ENCODE peak calls at places on chromosome 11, in eight cellular contexts. S is IMR-90; H is activated CD8-positive, alpha-beta T cell treated with anti-CD3 and anti-CD28 coated beads for 36 hours; R is lung; B is cardiac fibroblast; Z is fibroblast of the aortic adventitia; E is neural crest cell; N is OCI-LY7. U is an unnamed sample.

GRCh38 chr11:131664811-131665210 is 294.4 kb downstream of the NTM start:
- DNase-seq in B (no peak), Z (no peak), S (no peak), E (no peak), R (no peak), H (no peak), N (no peak), U (no peak)

GRCh38 chr11:72241290-72241781 is 2.6 kb downstream of the PHOX2A start:
- DNase-seq in R (no peak), S (no peak), H (no peak), E (no peak), N (no peak), B (no peak), Z (no peak), U (peak; percentile 45)

GRCh38 chr11:85913486-85913885 is 58.3 kb downstream of the CCDC83 start:
- DNase-seq in S (no peak), R (no peak), Z (no peak), B (no peak), H (no peak), E (no peak), N (no peak), U (no peak)

GRCh38 chr11:64695548-64695947 is 27.4 kb downstream of the NRXN2 start:
- DNase-seq in B (no peak), E (no peak), R (no peak), H (no peak), N (no peak), S (no peak), Z (no peak), U (no peak)

GRCh38 chr11:23370580-23371275 is 510.5 kb upstream of the CCDC179 start:
- DNase-seq in S (peak; percentile 10), R (no peak), H (no peak), Z (no peak), E (no peak), N (no peak), B (no peak), U (no peak)

GRCh38 chr11:119605137-119605675 is 123.8 kb downstream of the NECTIN1 start:
- DNase-seq in N (no peak), B (no peak), H (no peak), R (no peak), Z (no peak), E (no peak), S (no peak), U (no peak)

GRCh38 chr11:32895471-32895870 is 2.9 kb downstream of the QSER1 start:
- DNase-seq in H (no peak), S (no peak), B (no peak), Z (no peak), R (no peak), E (no peak), N (no peak), U (no peak)

GRCh38 chr11:120601566-120601965 is 90.0 kb downstream of the GRIK4 start:
- DNase-seq in Z (no peak), B (peak; percentile 23), H (no peak), R (no peak), E (no peak), N (no peak), S (peak; percentile 55), U (no peak)

GRCh38 chr11:95920460-95921105 is 3.3 kb downstream of the MTMR2 start:
- DNase-seq in Z (peak; percentile 41), H (no peak), B (peak; percentile 19), S (peak; percentile 42), E (no peak), N (no peak), R (no peak), U (no peak)

GRCh38 chr11:35500744-35501143 is 24.7 kb downstream of the PAMR1 start:
- DNase-seq in B (no peak), R (no peak), H (no peak), E (no peak), N (no peak), S (peak; percentile 59), Z (no peak), U (no peak)

DNA sequence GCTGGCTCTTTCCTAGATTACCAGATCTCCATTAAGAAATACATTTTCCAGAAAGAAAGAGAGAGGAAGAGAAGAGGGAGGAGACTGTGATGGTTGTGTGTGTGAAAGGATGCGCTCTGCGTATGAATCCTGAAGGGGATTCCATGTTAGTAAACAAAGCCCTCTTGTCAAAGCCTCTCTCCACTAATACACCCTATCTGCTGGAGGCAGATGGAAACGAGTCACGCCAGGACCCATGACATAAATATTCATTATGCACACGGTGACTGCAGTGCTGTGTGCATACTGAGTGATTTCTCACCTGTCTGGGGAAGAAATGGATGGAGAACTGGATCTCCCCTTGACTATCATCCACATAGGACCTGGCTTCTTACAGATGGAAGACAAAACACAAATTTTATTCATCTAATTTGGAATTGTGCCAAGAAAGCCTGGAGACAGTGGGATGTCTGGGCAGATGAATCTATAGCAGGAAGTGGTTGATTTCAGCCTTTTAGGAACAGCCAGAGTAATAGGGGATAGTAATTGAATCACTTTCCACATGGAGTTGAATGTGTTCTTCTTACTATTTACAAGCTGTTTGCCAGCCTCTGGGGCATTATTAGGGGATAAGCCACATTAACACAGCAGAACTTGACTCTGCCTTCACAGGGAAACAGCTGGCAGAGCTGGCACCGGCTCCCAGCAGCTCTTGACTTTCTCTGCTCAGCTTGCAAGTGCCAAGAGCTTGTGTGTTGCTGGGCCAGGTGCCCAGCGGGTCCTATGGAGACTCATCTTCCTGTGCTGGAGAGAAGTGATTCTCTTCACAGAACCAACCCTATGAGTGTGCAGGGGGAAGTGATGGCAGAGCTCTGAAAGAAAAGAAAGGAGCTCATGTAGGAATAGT is 9.0 kb downstream of the MTNR1B start:
- DNase-seq in H (no peak), E (no peak), B (peak; percentile 10), S (peak; percentile 44), R (no peak), N (no peak), Z (no peak), U (no peak)
- TF ChIP-seq CTCF in H (no peak), E (no peak), B (no peak), S (no peak), R (no peak), N (no peak), Z (no peak), U (no peak)

GRCh38 chr11:7450836-7451235 is 34.5 kb upstream of the OLFML1 start:
- DNase-seq in B (no peak), Z (peak; percentile 6), H (no peak), N (no peak), E (no peak), S (no peak), R (no peak), U (no peak)

GRCh38 chr11:7449841-7450214 is 35.5 kb upstream of the OLFML1 start:
- DNase-seq in R (no peak), H (no peak), S (no peak), E (no peak), B (no peak), N (no peak), Z (no peak), U (no peak)

GRCh38 chr11:7451520-7451919 is 33.8 kb upstream of the OLFML1 start:
- DNase-seq in Z (no peak), N (no peak), R (no peak), H (no peak), S (no peak), E (no peak), B (no peak), U (no peak)

GRCh38 chr11:7449196-7449840 is 36.0 kb upstream of the OLFML1 start:
- DNase-seq in B (no peak), S (no peak), H (no peak), R (no peak), Z (no peak), N (no peak), E (no peak), U (no peak)

GRCh38 chr11:7448126-7448525 is 37.2 kb upstream of the OLFML1 start:
- DNase-seq in B (no peak), E (no peak), S (no peak), N (no peak), R (no peak), H (no peak), Z (no peak), U (no peak)
- TF ChIP-seq CTCF in B (no peak), E (no peak), S (no peak), N (peak; percentile 56), R (no peak), H (no peak), Z (no peak), U (peak; percentile 13)

DNA sequence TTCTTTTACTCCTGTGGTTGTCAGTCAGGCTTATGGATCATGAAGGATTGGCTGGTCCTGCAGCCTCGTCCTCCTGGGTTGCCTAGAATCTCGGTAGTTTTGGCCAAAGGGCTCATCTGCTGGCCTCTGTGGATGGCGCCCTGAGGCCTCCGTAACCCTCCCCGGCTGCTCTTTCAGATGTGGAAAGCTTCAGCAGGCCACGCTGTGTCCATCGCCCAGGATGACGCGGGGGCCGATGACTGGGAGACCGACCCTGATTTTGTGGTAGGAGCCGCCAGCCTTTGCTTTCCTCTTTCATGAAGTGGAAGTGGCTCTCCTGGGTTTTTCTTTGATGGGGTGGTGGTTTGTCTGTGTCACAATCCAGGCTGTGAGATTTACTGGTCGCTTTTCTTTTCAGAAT is 8.8 kb downstream of the CTTN start:
- DNase-seq in R (no peak), N (no peak), E (no peak), H (no peak), S (no peak), B (no peak), Z (no peak), U (no peak)
- TF ChIP-seq CTCF in R (no peak), N (no peak), E (no peak), H (no peak), S (no peak), B (no peak), Z (no peak), U (no peak)

GRCh38 chr11:12377824-12378593 is 638 bp downstream of the PARVA start:
- DNase-seq in R (peak; percentile 77), E (peak; percentile 57), S (peak; percentile 71), Z (peak; percentile 80), B (peak; percentile 89), H (no peak), N (no peak), U (no peak)
- TF ChIP-seq CTCF in R (no peak), E (peak; percentile 43), S (peak; percentile 36), Z (no peak), B (peak; percentile 1), H (no peak), N (no peak), U (no peak)

GRCh38 chr11:44963948-44964347 is 13.3 kb upstream of the TP53I11 start:
- DNase-seq in B (no peak), H (no peak), Z (no peak), N (no peak), R (no peak), E (no peak), S (no peak), U (no peak)
- TF ChIP-seq CTCF in B (no peak), H (no peak), Z (no peak), N (no peak), R (no peak), E (no peak), S (no peak), U (no peak)

U was measured in GM13977.